ENCODE peak calls at places on chromosomes 6 and 20, in five cellular contexts. One of them, this sample, is unnamed.

GRCh38 chr20:962683-963082 is 39.4 kb downstream of the RSPO4 start:
- DNase-seq in occipital lobe: no peak
- DNase-seq in activated CD8-positive, alpha-beta T cell treated with anti-CD3 and anti-CD28 coated beads for 36 hours: no peak
- DNase-seq in activated CD4-positive, CD25-positive, alpha-beta regulatory T cell treated with anti-CD3 and anti-CD28 coated beads, Interleukin-2, amount 50 U/mL, for 16 hours: no peak
- DNase-seq in stimulated activated CD8-positive, alpha-beta memory T cell treated with anti-CD3 and anti-CD28 coated beads, Interleukin-15, amount 100 ng/mL, for 4 hours: no peak
- DNase-seq in this sample: no peak

GRCh38 chr6:135083992-135084915 is 29.6 kb upstream of the HBS1L start:
- DNase-seq in activated CD8-positive, alpha-beta T cell treated with anti-CD3 and anti-CD28 coated beads for 36 hours: no peak
- DNase-seq in occipital lobe: no peak
- DNase-seq in stimulated activated CD8-positive, alpha-beta memory T cell treated with anti-CD3 and anti-CD28 coated beads, Interleukin-15, amount 100 ng/mL, for 4 hours: no peak
- DNase-seq in activated CD4-positive, CD25-positive, alpha-beta regulatory T cell treated with anti-CD3 and anti-CD28 coated beads, Interleukin-2, amount 50 U/mL, for 16 hours: no peak
- DNase-seq in this sample: no peak

GRCh38 chr6:112218563-112218962 is 35.8 kb downstream of the LAMA4 start:
- DNase-seq in occipital lobe: no peak
- DNase-seq in activated CD4-positive, CD25-positive, alpha-beta regulatory T cell treated with anti-CD3 and anti-CD28 coated beads, Interleukin-2, amount 50 U/mL, for 16 hours: no peak
- DNase-seq in activated CD8-positive, alpha-beta T cell treated with anti-CD3 and anti-CD28 coated beads for 36 hours: no peak
- DNase-seq in stimulated activated CD8-positive, alpha-beta memory T cell treated with anti-CD3 and anti-CD28 coated beads, Interleukin-15, amount 100 ng/mL, for 4 hours: no peak
- DNase-seq in this sample: no peak

GRCh38 chr6:95593025-95593424 is 15.7 kb downstream of the MANEA start:
- DNase-seq in occipital lobe: no peak
- DNase-seq in activated CD4-positive, CD25-positive, alpha-beta regulatory T cell treated with anti-CD3 and anti-CD28 coated beads, Interleukin-2, amount 50 U/mL, for 16 hours: no peak
- DNase-seq in stimulated activated CD8-positive, alpha-beta memory T cell treated with anti-CD3 and anti-CD28 coated beads, Interleukin-15, amount 100 ng/mL, for 4 hours: no peak
- DNase-seq in activated CD8-positive, alpha-beta T cell treated with anti-CD3 and anti-CD28 coated beads for 36 hours: no peak
- DNase-seq in this sample: no peak

GRCh38 chr20:12207875-12208274 is 290.2 kb downstream of the BTBD3 start:
- DNase-seq in stimulated activated CD8-positive, alpha-beta memory T cell treated with anti-CD3 and anti-CD28 coated beads, Interleukin-15, amount 100 ng/mL, for 4 hours: no peak
- DNase-seq in activated CD8-positive, alpha-beta T cell treated with anti-CD3 and anti-CD28 coated beads for 36 hours: peak; percentile 3
- DNase-seq in activated CD4-positive, CD25-positive, alpha-beta regulatory T cell treated with anti-CD3 and anti-CD28 coated beads, Interleukin-2, amount 50 U/mL, for 16 hours: no peak
- DNase-seq in occipital lobe: no peak
- DNase-seq in this sample: no peak

GRCh38 chr20:43170771-43171170 is 18.9 kb downstream of the PTPRT start:
- DNase-seq in occipital lobe: no peak
- DNase-seq in activated CD4-positive, CD25-positive, alpha-beta regulatory T cell treated with anti-CD3 and anti-CD28 coated beads, Interleukin-2, amount 50 U/mL, for 16 hours: no peak
- DNase-seq in stimulated activated CD8-positive, alpha-beta memory T cell treated with anti-CD3 and anti-CD28 coated beads, Interleukin-15, amount 100 ng/mL, for 4 hours: no peak
- DNase-seq in activated CD8-positive, alpha-beta T cell treated with anti-CD3 and anti-CD28 coated beads for 36 hours: no peak
- DNase-seq in this sample: no peak

GRCh38 chr6:43759926-43760798 is 9.8 kb upstream of the VEGFA start:
- DNase-seq in stimulated activated CD8-positive, alpha-beta memory T cell treated with anti-CD3 and anti-CD28 coated beads, Interleukin-15, amount 100 ng/mL, for 4 hours: no peak
- DNase-seq in occipital lobe: no peak
- DNase-seq in activated CD8-positive, alpha-beta T cell treated with anti-CD3 and anti-CD28 coated beads for 36 hours: no peak
- DNase-seq in activated CD4-positive, CD25-positive, alpha-beta regulatory T cell treated with anti-CD3 and anti-CD28 coated beads, Interleukin-2, amount 50 U/mL, for 16 hours: no peak
- DNase-seq in this sample: no peak

GRCh38 chr20:56247954-56248782 is at the start of gene MC3R:
- DNase-seq in activated CD8-positive, alpha-beta T cell treated with anti-CD3 and anti-CD28 coated beads for 36 hours: peak; percentile 66
- DNase-seq in stimulated activated CD8-positive, alpha-beta memory T cell treated with anti-CD3 and anti-CD28 coated beads, Interleukin-15, amount 100 ng/mL, for 4 hours: no peak
- DNase-seq in occipital lobe: peak; percentile 16
- DNase-seq in activated CD4-positive, CD25-positive, alpha-beta regulatory T cell treated with anti-CD3 and anti-CD28 coated beads, Interleukin-2, amount 50 U/mL, for 16 hours: no peak
- DNase-seq in this sample: no peak

GRCh38 chr20:5154543-5154925 is 27.7 kb downstream of the CDS2 start:
- DNase-seq in activated CD4-positive, CD25-positive, alpha-beta regulatory T cell treated with anti-CD3 and anti-CD28 coated beads, Interleukin-2, amount 50 U/mL, for 16 hours: no peak
- DNase-seq in occipital lobe: no peak
- DNase-seq in stimulated activated CD8-positive, alpha-beta memory T cell treated with anti-CD3 and anti-CD28 coated beads, Interleukin-15, amount 100 ng/mL, for 4 hours: no peak
- DNase-seq in activated CD8-positive, alpha-beta T cell treated with anti-CD3 and anti-CD28 coated beads for 36 hours: no peak
- DNase-seq in this sample: no peak

GRCh38 chr20:32470940-32471339 is 112.8 kb downstream of the ASXL1 start:
- DNase-seq in occipital lobe: no peak
- DNase-seq in activated CD4-positive, CD25-positive, alpha-beta regulatory T cell treated with anti-CD3 and anti-CD28 coated beads, Interleukin-2, amount 50 U/mL, for 16 hours: no peak
- DNase-seq in activated CD8-positive, alpha-beta T cell treated with anti-CD3 and anti-CD28 coated beads for 36 hours: no peak
- DNase-seq in stimulated activated CD8-positive, alpha-beta memory T cell treated with anti-CD3 and anti-CD28 coated beads, Interleukin-15, amount 100 ng/mL, for 4 hours: no peak
- DNase-seq in this sample: no peak

GRCh38 chr6:116229287-116229913 is 24.5 kb downstream of the TSPYL4 start:
- DNase-seq in stimulated activated CD8-positive, alpha-beta memory T cell treated with anti-CD3 and anti-CD28 coated beads, Interleukin-15, amount 100 ng/mL, for 4 hours: no peak
- DNase-seq in activated CD4-positive, CD25-positive, alpha-beta regulatory T cell treated with anti-CD3 and anti-CD28 coated beads, Interleukin-2, amount 50 U/mL, for 16 hours: no peak
- DNase-seq in activated CD8-positive, alpha-beta T cell treated with anti-CD3 and anti-CD28 coated beads for 36 hours: peak; percentile 26
- DNase-seq in occipital lobe: peak; percentile 93
- DNase-seq in this sample: no peak

GRCh38 chr6:170166511-170167122 is 124.3 kb downstream of the DLL1 start:
- DNase-seq in activated CD8-positive, alpha-beta T cell treated with anti-CD3 and anti-CD28 coated beads for 36 hours: no peak
- DNase-seq in occipital lobe: no peak
- DNase-seq in stimulated activated CD8-positive, alpha-beta memory T cell treated with anti-CD3 and anti-CD28 coated beads, Interleukin-15, amount 100 ng/mL, for 4 hours: no peak
- DNase-seq in activated CD4-positive, CD25-positive, alpha-beta regulatory T cell treated with anti-CD3 and anti-CD28 coated beads, Interleukin-2, amount 50 U/mL, for 16 hours: no peak
- DNase-seq in this sample: no peak

GRCh38 chr6:151240861-151241642 is 1.3 kb downstream of the AKAP12 start:
- DNase-seq in activated CD4-positive, CD25-positive, alpha-beta regulatory T cell treated with anti-CD3 and anti-CD28 coated beads, Interleukin-2, amount 50 U/mL, for 16 hours: no peak
- DNase-seq in occipital lobe: peak; percentile 56
- DNase-seq in stimulated activated CD8-positive, alpha-beta memory T cell treated with anti-CD3 and anti-CD28 coated beads, Interleukin-15, amount 100 ng/mL, for 4 hours: no peak
- DNase-seq in activated CD8-positive, alpha-beta T cell treated with anti-CD3 and anti-CD28 coated beads for 36 hours: peak; percentile 9
- DNase-seq in this sample: no peak

GRCh38 chr20:20225325-20225724 is 142.6 kb upstream of the INSM1 start:
- DNase-seq in activated CD4-positive, CD25-positive, alpha-beta regulatory T cell treated with anti-CD3 and anti-CD28 coated beads, Interleukin-2, amount 50 U/mL, for 16 hours: no peak
- DNase-seq in activated CD8-positive, alpha-beta T cell treated with anti-CD3 and anti-CD28 coated beads for 36 hours: no peak
- DNase-seq in stimulated activated CD8-positive, alpha-beta memory T cell treated with anti-CD3 and anti-CD28 coated beads, Interleukin-15, amount 100 ng/mL, for 4 hours: no peak
- DNase-seq in occipital lobe: no peak
- DNase-seq in this sample: no peak

GRCh38 chr6:101069191-101069795 is 188.2 kb upstream of the ASCC3 start:
- DNase-seq in occipital lobe: no peak
- DNase-seq in activated CD8-positive, alpha-beta T cell treated with anti-CD3 and anti-CD28 coated beads for 36 hours: no peak
- DNase-seq in activated CD4-positive, CD25-positive, alpha-beta regulatory T cell treated with anti-CD3 and anti-CD28 coated beads, Interleukin-2, amount 50 U/mL, for 16 hours: no peak
- DNase-seq in stimulated activated CD8-positive, alpha-beta memory T cell treated with anti-CD3 and anti-CD28 coated beads, Interleukin-15, amount 100 ng/mL, for 4 hours: no peak
- DNase-seq in this sample: no peak

GRCh38 chr6:3744211-3744900 is 7.2 kb downstream of the PXDC1 start:
- DNase-seq in stimulated activated CD8-positive, alpha-beta memory T cell treated with anti-CD3 and anti-CD28 coated beads, Interleukin-15, amount 100 ng/mL, for 4 hours: no peak
- DNase-seq in activated CD8-positive, alpha-beta T cell treated with anti-CD3 and anti-CD28 coated beads for 36 hours: no peak
- DNase-seq in activated CD4-positive, CD25-positive, alpha-beta regulatory T cell treated with anti-CD3 and anti-CD28 coated beads, Interleukin-2, amount 50 U/mL, for 16 hours: no peak
- DNase-seq in occipital lobe: no peak
- DNase-seq in this sample: no peak

GRCh38 chr6:163327936-163328335 is 86.6 kb upstream of the QKI start:
- DNase-seq in stimulated activated CD8-positive, alpha-beta memory T cell treated with anti-CD3 and anti-CD28 coated beads, Interleukin-15, amount 100 ng/mL, for 4 hours: no peak
- DNase-seq in activated CD4-positive, CD25-positive, alpha-beta regulatory T cell treated with anti-CD3 and anti-CD28 coated beads, Interleukin-2, amount 50 U/mL, for 16 hours: no peak
- DNase-seq in activated CD8-positive, alpha-beta T cell treated with anti-CD3 and anti-CD28 coated beads for 36 hours: no peak
- DNase-seq in occipital lobe: no peak
- DNase-seq in this sample: no peak

This sample was measured in activated CD4-positive, alpha-beta T cell treated with anti-CD3 and anti-CD28 coated beads for 1 hour.